ENCODE peak calls at places on chromosome 4, in six cellular contexts. One of them, this sample, is unnamed.

GRCh38 chr4:54066718-54067129 is 2.3 kb upstream of the CHIC2 start:
- DNase-seq in endothelial cell of umbilical vein: peak; percentile 82
- DNase-seq in esophagus muscularis mucosa: no peak
- DNase-seq in spleen: no peak
- DNase-seq in ovary: no peak
- DNase-seq in A549: no peak
- DNase-seq in this sample: peak; percentile 52

GRCh38 chr4:21469438-21470032 is 479.0 kb downstream of the KCNIP4 start:
- DNase-seq in endothelial cell of umbilical vein: peak; percentile 40
- DNase-seq in esophagus muscularis mucosa: no peak
- DNase-seq in spleen: no peak
- DNase-seq in ovary: no peak
- DNase-seq in A549: no peak
- DNase-seq in this sample: peak; percentile 1

GRCh38 chr4:80043534-80043933 is 29.5 kb downstream of the ANTXR2 start:
- DNase-seq in endothelial cell of umbilical vein: no peak
- DNase-seq in esophagus muscularis mucosa: no peak
- DNase-seq in spleen: no peak
- DNase-seq in ovary: peak; percentile 53
- DNase-seq in A549: no peak
- DNase-seq in this sample: no peak

GRCh38 chr4:86641516-86642090 is 47.5 kb downstream of the PTPN13 start:
- DNase-seq in endothelial cell of umbilical vein: no peak
- DNase-seq in esophagus muscularis mucosa: no peak
- DNase-seq in spleen: no peak
- DNase-seq in ovary: no peak
- DNase-seq in A549: no peak
- DNase-seq in this sample: no peak

GRCh38 chr4:66741081-66741480 is 804.2 kb downstream of the CENPC start:
- DNase-seq in endothelial cell of umbilical vein: no peak
- DNase-seq in esophagus muscularis mucosa: no peak
- DNase-seq in spleen: no peak
- DNase-seq in ovary: no peak
- DNase-seq in A549: no peak
- DNase-seq in this sample: no peak

GRCh38 chr4:8649631-8650261 is 57.2 kb downstream of the CPZ start:
- DNase-seq in endothelial cell of umbilical vein: no peak
- DNase-seq in esophagus muscularis mucosa: no peak
- DNase-seq in spleen: peak; percentile 57
- DNase-seq in ovary: peak; percentile 13
- DNase-seq in A549: no peak
- DNase-seq in this sample: no peak

GRCh38 chr4:4981427-4981826 is 37.8 kb downstream of the CYTL1 start:
- DNase-seq in endothelial cell of umbilical vein: no peak
- DNase-seq in esophagus muscularis mucosa: no peak
- DNase-seq in spleen: no peak
- DNase-seq in ovary: no peak
- DNase-seq in A549: no peak
- DNase-seq in this sample: no peak

GRCh38 chr4:145183023-145183422 is 2.6 kb upstream of the OTUD4 start:
- DNase-seq in endothelial cell of umbilical vein: no peak
- DNase-seq in esophagus muscularis mucosa: no peak
- DNase-seq in spleen: no peak
- DNase-seq in ovary: no peak
- DNase-seq in A549: no peak
- DNase-seq in this sample: peak; percentile 6

GRCh38 chr4:128854433-128854832 is 44.9 kb downstream of the JADE1 start:
- DNase-seq in endothelial cell of umbilical vein: peak; percentile 29
- DNase-seq in esophagus muscularis mucosa: no peak
- DNase-seq in spleen: no peak
- DNase-seq in ovary: no peak
- DNase-seq in A549: no peak
- DNase-seq in this sample: no peak

GRCh38 chr4:81469774-81470455 is 1.8 kb downstream of the RASGEF1B start:
- DNase-seq in endothelial cell of umbilical vein: no peak
- DNase-seq in esophagus muscularis mucosa: no peak
- DNase-seq in spleen: no peak
- DNase-seq in ovary: no peak
- DNase-seq in A549: no peak
- DNase-seq in this sample: peak; percentile 36

GRCh38 chr4:87425711-87426110 is 3.3 kb downstream of the NUDT9 start:
- DNase-seq in endothelial cell of umbilical vein: no peak
- DNase-seq in esophagus muscularis mucosa: no peak
- DNase-seq in spleen: no peak
- DNase-seq in ovary: no peak
- DNase-seq in A549: no peak
- DNase-seq in this sample: no peak

GRCh38 chr4:152482211-152482610 is 53.7 kb downstream of the FBXW7 start:
- DNase-seq in endothelial cell of umbilical vein: no peak
- DNase-seq in esophagus muscularis mucosa: no peak
- DNase-seq in spleen: no peak
- DNase-seq in ovary: no peak
- DNase-seq in A549: no peak
- DNase-seq in this sample: no peak

GRCh38 chr4:152488246-152488645 is 47.6 kb downstream of the FBXW7 start:
- DNase-seq in endothelial cell of umbilical vein: no peak
- DNase-seq in esophagus muscularis mucosa: no peak
- DNase-seq in spleen: no peak
- DNase-seq in ovary: no peak
- DNase-seq in A549: no peak
- DNase-seq in this sample: no peak

GRCh38 chr4:152480901-152481300 is 55.0 kb downstream of the FBXW7 start:
- DNase-seq in endothelial cell of umbilical vein: no peak
- DNase-seq in esophagus muscularis mucosa: no peak
- DNase-seq in spleen: no peak
- DNase-seq in ovary: no peak
- DNase-seq in A549: no peak
- DNase-seq in this sample: no peak

GRCh38 chr4:152486414-152487389 is 49.2 kb downstream of the FBXW7 start:
- DNase-seq in endothelial cell of umbilical vein: no peak
- DNase-seq in esophagus muscularis mucosa: no peak
- DNase-seq in spleen: no peak
- DNase-seq in ovary: no peak
- DNase-seq in A549: peak; percentile 16
- DNase-seq in this sample: no peak

GRCh38 chr4:152485726-152486276 is 50.1 kb downstream of the FBXW7 start:
- DNase-seq in endothelial cell of umbilical vein: no peak
- DNase-seq in esophagus muscularis mucosa: no peak
- DNase-seq in spleen: no peak
- DNase-seq in ovary: no peak
- DNase-seq in A549: peak; percentile 91
- DNase-seq in this sample: no peak
- TF ChIP-seq POLR2A in endothelial cell of umbilical vein: no peak
- TF ChIP-seq POLR2A in esophagus muscularis mucosa: no peak
- TF ChIP-seq POLR2A in spleen: no peak
- TF ChIP-seq POLR2A in ovary: no peak
- TF ChIP-seq POLR2A in A549: no peak
- TF ChIP-seq POLR2A in this sample: no peak

GRCh38 chr4:41934813-41935651 is at the start of gene TMEM33:
- DNase-seq in endothelial cell of umbilical vein: peak; percentile 87
- DNase-seq in esophagus muscularis mucosa: peak; percentile 95
- DNase-seq in spleen: peak; percentile 93
- DNase-seq in ovary: peak; percentile 87
- DNase-seq in A549: peak; percentile 89
- DNase-seq in this sample: peak; percentile 86
- TF ChIP-seq POLR2A in endothelial cell of umbilical vein: peak; percentile 74
- TF ChIP-seq POLR2A in esophagus muscularis mucosa: peak; percentile 65
- TF ChIP-seq POLR2A in spleen: peak; percentile 66
- TF ChIP-seq POLR2A in ovary: peak; percentile 51
- TF ChIP-seq POLR2A in A549: peak; percentile 70
- TF ChIP-seq POLR2A in this sample: peak; percentile 90

GRCh38 chr4:73099143-73099542 is 29.6 kb upstream of the COX18 start:
- DNase-seq in endothelial cell of umbilical vein: no peak
- DNase-seq in esophagus muscularis mucosa: no peak
- DNase-seq in spleen: no peak
- DNase-seq in ovary: no peak
- DNase-seq in A549: no peak
- DNase-seq in this sample: no peak
- TF ChIP-seq POLR2A in endothelial cell of umbilical vein: no peak
- TF ChIP-seq POLR2A in esophagus muscularis mucosa: no peak
- TF ChIP-seq POLR2A in spleen: no peak
- TF ChIP-seq POLR2A in ovary: no peak
- TF ChIP-seq POLR2A in A549: no peak
- TF ChIP-seq POLR2A in this sample: no peak

GRCh38 chr4:40193578-40193977 is 3.3 kb upstream of the RHOH start:
- DNase-seq in endothelial cell of umbilical vein: no peak
- DNase-seq in esophagus muscularis mucosa: no peak
- DNase-seq in spleen: no peak
- DNase-seq in ovary: no peak
- DNase-seq in A549: no peak
- DNase-seq in this sample: no peak

GRCh38 chr4:40190880-40191815 is 5.7 kb upstream of the RHOH start:
- DNase-seq in endothelial cell of umbilical vein: no peak
- DNase-seq in esophagus muscularis mucosa: no peak
- DNase-seq in spleen: no peak
- DNase-seq in ovary: no peak
- DNase-seq in A549: peak; percentile 84
- DNase-seq in this sample: no peak

GRCh38 chr4:40190465-40190864 is 6.4 kb upstream of the RHOH start:
- DNase-seq in endothelial cell of umbilical vein: no peak
- DNase-seq in esophagus muscularis mucosa: no peak
- DNase-seq in spleen: no peak
- DNase-seq in ovary: no peak
- DNase-seq in A549: no peak
- DNase-seq in this sample: no peak

GRCh38 chr4:40193018-40193571 is 3.7 kb upstream of the RHOH start:
- DNase-seq in endothelial cell of umbilical vein: no peak
- DNase-seq in esophagus muscularis mucosa: no peak
- DNase-seq in spleen: no peak
- DNase-seq in ovary: no peak
- DNase-seq in A549: no peak
- DNase-seq in this sample: no peak

DNA sequence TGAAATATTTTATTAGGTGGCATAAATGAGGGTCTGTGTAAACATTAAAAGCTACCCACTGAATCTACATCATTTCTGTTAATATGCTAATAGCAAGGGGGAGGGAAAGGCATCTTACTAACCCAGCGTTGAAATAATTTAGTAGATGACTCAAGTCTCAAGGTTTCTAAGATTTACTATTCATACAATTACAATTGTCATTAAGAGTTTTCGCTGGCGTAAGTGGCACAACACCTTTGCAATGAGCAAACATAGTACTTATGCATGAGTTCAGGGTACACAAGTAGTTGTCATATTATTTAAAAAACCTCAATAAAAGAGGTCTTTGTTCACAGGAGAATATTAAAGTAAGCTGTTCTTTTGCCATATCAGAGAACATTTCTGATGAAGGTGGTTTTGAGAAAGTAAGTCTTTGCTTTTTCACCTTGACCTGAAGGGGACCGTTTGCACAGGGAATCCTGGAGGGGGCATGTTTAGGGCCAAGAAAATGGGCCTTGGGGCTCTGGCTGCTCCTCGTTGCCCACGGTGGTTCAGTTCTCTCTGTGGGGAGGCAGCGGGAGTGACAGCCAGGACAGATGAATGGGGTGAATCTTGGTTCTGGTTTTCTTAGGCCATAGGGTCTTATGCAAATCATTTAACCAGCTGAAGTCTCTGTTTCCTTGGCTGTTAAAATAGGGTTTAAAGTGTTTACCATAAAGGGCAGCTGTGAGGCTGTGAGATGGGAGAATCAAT is 4.4 kb upstream of the RHOH start:
- DNase-seq in endothelial cell of umbilical vein: no peak
- DNase-seq in esophagus muscularis mucosa: no peak
- DNase-seq in spleen: no peak
- DNase-seq in ovary: no peak
- DNase-seq in A549: no peak
- DNase-seq in this sample: no peak
- TF ChIP-seq POLR2A in endothelial cell of umbilical vein: no peak
- TF ChIP-seq POLR2A in esophagus muscularis mucosa: no peak
- TF ChIP-seq POLR2A in spleen: peak; percentile 52
- TF ChIP-seq POLR2A in ovary: no peak
- TF ChIP-seq POLR2A in A549: no peak
- TF ChIP-seq POLR2A in this sample: no peak

DNA sequence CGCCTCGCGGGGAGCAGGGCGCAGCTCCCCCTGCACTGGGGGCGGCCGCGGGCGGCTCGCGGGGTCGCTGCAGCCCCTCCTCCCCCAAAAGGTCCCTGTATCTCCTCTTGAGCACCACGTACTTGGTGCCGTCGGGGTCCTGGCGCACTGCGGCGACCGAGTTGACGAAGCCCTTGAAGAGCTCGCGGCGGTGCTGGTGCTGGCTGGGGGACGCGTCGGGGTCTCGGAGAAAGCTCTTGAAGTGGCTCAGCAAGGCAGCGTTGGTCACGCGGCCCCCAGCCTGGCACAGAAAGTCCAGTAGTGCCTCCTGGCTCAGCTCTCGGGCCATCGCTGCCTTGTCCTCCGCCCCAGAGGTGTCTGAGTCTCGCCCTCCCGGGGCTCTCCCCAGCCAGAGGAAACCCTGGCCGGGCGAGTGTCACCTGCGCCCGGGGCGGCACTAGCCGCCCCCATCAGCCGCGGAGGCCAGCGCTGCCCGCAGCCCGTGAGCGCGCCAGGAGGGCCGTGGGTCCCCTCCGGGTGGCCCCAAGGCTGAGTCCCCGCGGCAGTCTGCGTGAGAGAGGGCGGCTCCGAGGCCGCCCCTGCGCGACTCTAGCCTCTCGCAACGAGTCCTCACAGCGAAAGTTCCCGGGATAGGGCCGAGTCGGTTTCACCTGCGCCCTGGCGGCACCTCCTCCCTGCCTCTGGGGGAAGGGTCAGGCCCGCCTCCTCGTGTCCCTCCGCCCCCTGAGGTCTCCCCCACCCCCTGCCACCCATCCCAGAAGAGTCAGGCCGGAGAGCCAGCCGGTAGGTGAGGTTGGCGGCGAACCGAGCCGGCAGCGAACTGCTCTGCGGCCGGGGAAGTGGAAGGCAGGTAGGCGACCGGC is at the start of gene SOWAHB:
- DNase-seq in endothelial cell of umbilical vein: peak; percentile 12
- DNase-seq in esophagus muscularis mucosa: no peak
- DNase-seq in spleen: no peak
- DNase-seq in ovary: peak; percentile 36
- DNase-seq in A549: no peak
- DNase-seq in this sample: no peak
- TF ChIP-seq POLR2A in endothelial cell of umbilical vein: no peak
- TF ChIP-seq POLR2A in esophagus muscularis mucosa: no peak
- TF ChIP-seq POLR2A in spleen: no peak
- TF ChIP-seq POLR2A in ovary: no peak
- TF ChIP-seq POLR2A in A549: no peak
- TF ChIP-seq POLR2A in this sample: no peak

GRCh38 chr4:44016582-44017421 is 431.8 kb downstream of the KCTD8 start:
- DNase-seq in endothelial cell of umbilical vein: no peak
- DNase-seq in esophagus muscularis mucosa: no peak
- DNase-seq in spleen: no peak
- DNase-seq in ovary: no peak
- DNase-seq in A549: peak; percentile 13
- DNase-seq in this sample: no peak

GRCh38 chr4:44019721-44020120 is 428.9 kb downstream of the KCTD8 start:
- DNase-seq in endothelial cell of umbilical vein: no peak
- DNase-seq in esophagus muscularis mucosa: no peak
- DNase-seq in spleen: no peak
- DNase-seq in ovary: no peak
- DNase-seq in A549: no peak
- DNase-seq in this sample: no peak

GRCh38 chr4:44017422-44017739 is 431.2 kb downstream of the KCTD8 start:
- DNase-seq in endothelial cell of umbilical vein: no peak
- DNase-seq in esophagus muscularis mucosa: no peak
- DNase-seq in spleen: no peak
- DNase-seq in ovary: no peak
- DNase-seq in A549: no peak
- DNase-seq in this sample: no peak
- TF ChIP-seq POLR2A in endothelial cell of umbilical vein: no peak
- TF ChIP-seq POLR2A in esophagus muscularis mucosa: no peak
- TF ChIP-seq POLR2A in spleen: no peak
- TF ChIP-seq POLR2A in ovary: no peak
- TF ChIP-seq POLR2A in A549: no peak
- TF ChIP-seq POLR2A in this sample: no peak